ENCODE peak calls at places on chromosomes 12 and 14, in four cellular contexts. R, B, E and C are unnamed samples.

GRCh38 chr12:32264995-32265394 is 134.4 kb upstream of the FGD4 start:
- DNase-seq in R (peak; percentile 27), B (no peak), E (no peak), C (no peak)

GRCh38 chr14:42736408-42736807 is 1129.7 kb downstream of the LRFN5 start:
- DNase-seq in R (no peak), B (no peak), E (no peak), C (no peak)

GRCh38 chr12:92574046-92574783 is 128.6 kb upstream of the PLEKHG7 start:
- DNase-seq in R (no peak), B (peak; percentile 17), E (peak; percentile 41), C (peak; percentile 19)

GRCh38 chr14:79279645-79280399 is 931.5 kb downstream of the DIO2 start:
- DNase-seq in R (no peak), B (peak; percentile 15), E (no peak), C (peak; percentile 22)

GRCh38 chr12:97751704-97752103 is 289.1 kb downstream of the RMST start:
- DNase-seq in R (no peak), B (no peak), E (no peak), C (no peak)

GRCh38 chr14:23910081-23910875 is 43.3 kb upstream of the DHRS4 start:
- DNase-seq in R (peak; percentile 50), B (peak; percentile 90), E (peak; percentile 74), C (peak; percentile 75)

GRCh38 chr12:117284160-117284559 is 77.3 kb downstream of the NOS1 start:
- DNase-seq in R (no peak), B (no peak), E (no peak), C (no peak)

GRCh38 chr14:54976316-54976715 is 50.6 kb downstream of the WDHD1 start:
- DNase-seq in R (no peak), B (no peak), E (no peak), C (no peak)

GRCh38 chr14:68640293-68640574 is 152.6 kb downstream of the ZFP36L1 start:
- DNase-seq in R (no peak), B (no peak), E (no peak), C (no peak)

GRCh38 chr14:67932708-67933107 is 113.1 kb downstream of the RAD51B start:
- DNase-seq in R (no peak), B (no peak), E (no peak), C (no peak)

GRCh38 chr14:65131176-65131765 is 29.0 kb upstream of the MAX start:
- DNase-seq in R (no peak), B (no peak), E (peak; percentile 52), C (no peak)

GRCh38 chr14:80615831-80616230 is 325.7 kb downstream of the CEP128 start:
- DNase-seq in R (peak; percentile 48), B (no peak), E (no peak), C (no peak)

GRCh38 chr14:68968051-68968450 is 11.1 kb downstream of the ACTN1 start:
- DNase-seq in R (no peak), B (no peak), E (no peak), C (no peak)

GRCh38 chr14:68248481-68249255 is 429.1 kb downstream of the RAD51B start:
- DNase-seq in R (peak; percentile 47), B (no peak), E (peak; percentile 10), C (no peak)

GRCh38 chr12:65171870-65172269 is 2.5 kb downstream of the LEMD3 start:
- DNase-seq in R (peak; percentile 16), B (no peak), E (no peak), C (no peak)

GRCh38 chr12:126874427-126875026 is 1392.4 kb upstream of the TMEM132C start:
- DNase-seq in R (peak; percentile 63), B (peak; percentile 34), E (peak; percentile 84), C (peak; percentile 3)

GRCh38 chr12:45912774-45913173 is 77.6 kb downstream of the SCAF11 start:
- DNase-seq in R (no peak), B (no peak), E (no peak), C (no peak)

GRCh38 chr14:102088012-102088792 is 1.4 kb upstream of the HSP90AA1 start:
- DNase-seq in R (peak; percentile 56), B (peak; percentile 72), E (no peak), C (peak; percentile 58)

GRCh38 chr14:44960646-44961045 is 1.1 kb downstream of the KLHL28 start:
- DNase-seq in R (no peak), B (no peak), E (no peak), C (no peak)

GRCh38 chr12:66149702-66150398 is 19.3 kb upstream of the LLPH start:
- DNase-seq in R (no peak), B (no peak), E (no peak), C (no peak)

GRCh38 chr14:105041841-105042765 is 21.2 kb upstream of the CDCA4 start:
- DNase-seq in R (no peak), B (no peak), E (no peak), C (no peak)

GRCh38 chr12:123599721-123600120 is 2.2 kb upstream of the DDX55 start:
- DNase-seq in R (no peak), B (no peak), E (no peak), C (no peak)

GRCh38 chr14:23021969-23022368 is 12.0 kb upstream of the C14orf93 start:
- DNase-seq in R (no peak), B (no peak), E (no peak), C (no peak)

GRCh38 chr12:16950041-16950677 is 344.2 kb upstream of the LMO3 start:
- DNase-seq in R (no peak), B (peak; percentile 21), E (no peak), C (peak; percentile 7)

GRCh38 chr12:22275847-22276246 is 58.7 kb downstream of the ST8SIA1 start:
- DNase-seq in R (no peak), B (no peak), E (peak; percentile 7), C (no peak)

GRCh38 chr14:57865450-57866198 is at the start of gene SLC35F4:
- DNase-seq in R (peak; percentile 24), B (peak; percentile 91), E (peak; percentile 27), C (peak; percentile 60)

GRCh38 chr14:55389330-55389729 is 22.3 kb downstream of the ATG14 start:
- DNase-seq in R (no peak), B (no peak), E (no peak), C (no peak)

GRCh38 chr12:46933947-46934346 is 108.2 kb upstream of the SLC38A4 start:
- DNase-seq in R (peak; percentile 20), B (no peak), E (peak; percentile 10), C (peak; percentile 8)

GRCh38 chr12:124026755-124027745 is 54.0 kb downstream of the ZNF664 start:
- DNase-seq in R (no peak), B (no peak), E (no peak), C (no peak)

GRCh38 chr12:58309806-58310205 is 368.4 kb downstream of the ATP23 start:
- DNase-seq in R (no peak), B (no peak), E (no peak), C (no peak)

GRCh38 chr12:45969084-45969483 is 21.3 kb downstream of the SCAF11 start:
- DNase-seq in R (no peak), B (no peak), E (no peak), C (no peak)

GRCh38 chr12:109792992-109793391 is 40.2 kb downstream of the TRPV4 start:
- DNase-seq in R (no peak), B (no peak), E (no peak), C (no peak)

GRCh38 chr14:58768977-58769376 is 131.2 kb downstream of the DACT1 start:
- DNase-seq in R (no peak), B (no peak), E (no peak), C (no peak)

GRCh38 chr12:73950506-73950905 is 587.1 kb upstream of the ATXN7L3B start:
- DNase-seq in R (no peak), B (no peak), E (no peak), C (no peak)

GRCh38 chr14:77707355-77707723 is 484 bp downstream of the ALKBH1 start:
- DNase-seq in R (peak; percentile 40), B (no peak), E (peak; percentile 16), C (peak; percentile 4)

GRCh38 chr12:112130461-112130998 is 5.2 kb downstream of the TRAFD1 start:
- DNase-seq in R (peak; percentile 54), B (no peak), E (no peak), C (no peak)

GRCh38 chr12:63911336-63911735 is 66.8 kb downstream of the SRGAP1 start:
- DNase-seq in R (no peak), B (no peak), E (no peak), C (no peak)

DNA sequence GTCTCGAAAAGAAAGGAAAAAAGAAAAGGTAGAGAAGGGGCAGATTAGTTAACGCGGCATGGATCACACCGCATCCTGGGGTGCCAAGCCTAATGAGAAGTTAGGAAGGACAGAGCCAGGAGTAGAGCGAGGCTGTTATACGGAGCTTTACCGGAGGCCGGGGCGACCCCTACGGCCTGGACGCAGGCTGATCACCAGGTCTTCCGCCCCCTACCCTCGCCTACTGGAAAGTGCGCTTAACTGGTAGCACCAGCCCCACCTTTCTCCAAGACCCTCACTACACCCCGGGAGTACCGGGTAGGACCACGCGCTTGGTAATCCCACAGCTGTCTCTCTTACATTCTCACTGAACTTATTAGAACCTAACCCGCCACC is 33.8 kb downstream of the WBP11 start:
- DNase-seq in R (peak; percentile 22), B (peak; percentile 78), E (peak; percentile 46), C (peak; percentile 59)
- TF ChIP-seq CTCF in R (peak; percentile 39), B (no peak), E (no peak), C (no peak)

GRCh38 chr14:21240417-21240816 is 28.8 kb downstream of the HNRNPC start:
- DNase-seq in R (no peak), B (no peak), E (no peak), C (no peak)

GRCh38 chr14:21236948-21237797 is 32.1 kb downstream of the HNRNPC start:
- DNase-seq in R (no peak), B (no peak), E (no peak), C (no peak)

GRCh38 chr14:21238823-21239518 is 30.3 kb downstream of the HNRNPC start:
- DNase-seq in R (no peak), B (no peak), E (no peak), C (no peak)

GRCh38 chr14:21244546-21244945 is 24.7 kb downstream of the HNRNPC start:
- DNase-seq in R (no peak), B (no peak), E (no peak), C (no peak)

GRCh38 chr14:21241218-21241819 is 27.9 kb downstream of the HNRNPC start:
- DNase-seq in R (no peak), B (no peak), E (no peak), C (no peak)
- TF ChIP-seq CTCF in R (peak; percentile 27), B (peak; percentile 26), E (peak; percentile 24), C (peak; percentile 62)

DNA sequence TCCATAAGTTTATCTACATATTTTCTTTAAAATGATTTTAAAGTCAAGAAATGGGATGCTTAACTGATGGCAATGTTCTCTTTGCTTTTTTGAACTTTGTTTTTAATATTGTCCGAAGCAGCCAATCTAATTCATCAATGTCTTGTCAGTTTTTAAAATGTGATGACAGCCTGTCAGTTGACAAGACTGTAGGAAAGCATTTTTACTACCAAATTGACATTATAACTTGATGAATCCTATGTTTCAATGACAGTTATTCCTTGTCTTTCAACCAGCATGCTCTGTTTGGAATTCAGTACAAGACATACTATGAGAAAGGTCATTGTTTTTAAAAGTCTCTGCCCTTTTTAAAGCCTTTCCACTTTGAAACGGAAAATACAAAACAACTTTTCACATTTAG is 1073.2 kb downstream of the TMTC2 start:
- DNase-seq in R (no peak), B (no peak), E (no peak), C (no peak)
- TF ChIP-seq CTCF in R (no peak), B (no peak), E (no peak), C (no peak)

GRCh38 chr14:95683793-95684192 is 2.4 kb upstream of the TCL1B start:
- DNase-seq in R (peak; percentile 77), B (peak; percentile 75), E (peak; percentile 42), C (no peak)

GRCh38 chr14:95681153-95681552 is 5.1 kb upstream of the TCL1B start:
- DNase-seq in R (no peak), B (no peak), E (no peak), C (no peak)

GRCh38 chr14:95679148-95679547 is 7.1 kb upstream of the TCL1B start:
- DNase-seq in R (no peak), B (no peak), E (no peak), C (no peak)

GRCh38 chr14:95677168-95677835 is 8.9 kb upstream of the TCL1B start:
- DNase-seq in R (no peak), B (no peak), E (no peak), C (no peak)

GRCh38 chr14:95679995-95680735 is 6.1 kb upstream of the TCL1B start:
- DNase-seq in R (peak; percentile 48), B (no peak), E (no peak), C (no peak)
- TF ChIP-seq CTCF in R (peak; percentile 8), B (no peak), E (no peak), C (no peak)